ENCODE peak calls at places on chromosomes 7 and 10, in seven cellular contexts. O is CD8-positive, alpha-beta T cell; F is tibial artery; N is epithelial cell of esophagus; W is fibroblast of mammary gland; J is WERI-Rb-1; K is stomach. T is an unnamed sample.

GRCh38 chr10:76297787-76298281 is 866.4 kb downstream of the LRMDA start:
- DNase-seq in W (no peak), K (peak; percentile 57), N (no peak), J (no peak), F (no peak), O (no peak), T (no peak)

GRCh38 chr10:28569506-28570159 is 36.7 kb downstream of the WAC start:
- DNase-seq in K (no peak), F (no peak), W (peak; percentile 56), J (no peak), O (no peak), N (no peak), T (no peak)

GRCh38 chr7:44667190-44667589 is 60.8 kb downstream of the OGDH start:
- DNase-seq in J (no peak), W (no peak), F (no peak), K (no peak), O (no peak), N (no peak), T (no peak)

GRCh38 chr10:35409094-35409582 is 72.8 kb downstream of the CCNY start:
- DNase-seq in N (peak; percentile 72), K (no peak), O (no peak), J (no peak), W (peak; percentile 85), F (peak; percentile 29), T (peak; percentile 72)

GRCh38 chr10:61257956-61258496 is 195.2 kb downstream of the TMEM26 start:
- DNase-seq in K (no peak), W (peak; percentile 24), O (no peak), J (no peak), N (peak; percentile 25), F (no peak), T (no peak)

GRCh38 chr10:49175587-49176309 is 12.4 kb downstream of the TMEM273 start:
- DNase-seq in N (no peak), F (no peak), W (no peak), K (no peak), O (no peak), J (no peak), T (no peak)

GRCh38 chr7:74501298-74501697 is 47.6 kb downstream of the GTF2IRD1 start:
- DNase-seq in F (peak; percentile 35), W (no peak), N (peak; percentile 23), K (peak; percentile 88), J (no peak), O (no peak), T (peak; percentile 87)

GRCh38 chr10:55441777-55442176 is 640.7 kb upstream of the PCDH15 start:
- DNase-seq in N (no peak), F (no peak), J (no peak), W (no peak), O (no peak), K (no peak), T (no peak)

GRCh38 chr7:116399808-116400207 is 99.7 kb upstream of the CAV2 start:
- DNase-seq in K (no peak), J (no peak), N (peak; percentile 68), O (no peak), F (no peak), W (peak; percentile 62), T (no peak)

GRCh38 chr7:129746857-129747529 is 135.5 kb downstream of the NRF1 start:
- DNase-seq in K (no peak), O (no peak), N (no peak), W (no peak), J (no peak), F (no peak), T (no peak)

DNA sequence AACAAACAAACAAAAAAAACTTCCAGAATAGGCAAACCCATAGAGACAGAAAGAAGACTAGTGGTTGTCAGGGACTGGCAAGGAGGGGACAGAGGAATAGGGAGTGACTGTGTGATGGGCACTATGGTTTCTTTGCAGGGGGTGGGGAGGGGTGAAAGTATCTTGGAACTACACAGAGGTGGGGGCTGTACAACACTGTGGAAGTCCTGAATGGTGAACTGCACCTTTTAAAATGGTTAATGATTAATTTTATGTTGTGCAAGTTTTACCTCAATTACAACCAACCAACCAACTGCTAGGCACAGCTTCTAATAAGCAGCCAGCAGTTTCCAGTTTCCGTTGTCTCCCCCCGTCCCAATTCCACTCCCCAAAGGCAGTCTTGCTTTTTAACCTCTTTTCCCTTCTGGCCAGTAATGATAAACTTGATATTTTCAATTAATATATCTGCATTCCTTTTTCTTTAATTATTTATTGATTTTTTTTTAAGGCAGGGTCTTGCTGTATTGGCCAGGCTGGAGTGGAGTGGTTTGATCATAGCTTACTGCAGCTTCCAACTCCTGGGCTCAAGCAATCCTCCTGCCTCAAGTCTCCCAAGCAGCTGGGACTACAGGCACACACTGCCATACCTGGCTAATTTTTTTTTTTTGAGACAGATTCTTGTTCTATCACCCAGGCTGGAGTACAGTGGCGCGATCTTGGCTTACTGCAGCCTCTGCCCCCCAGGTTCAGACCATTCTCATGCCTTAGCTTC is 46.8 kb downstream of the HIP1 start:
- DNase-seq in N (no peak), J (no peak), F (no peak), O (no peak), K (no peak), W (no peak), T (no peak)
- H3K4me3 ChIP-seq in N (no peak overlapping the region), J (no peak overlapping the region), F (no peak overlapping the region), O (no peak overlapping the region), K (no peak overlapping the region), W (no peak overlapping the region), T (no peak overlapping the region)

GRCh38 chr7:117894037-117894436 is 20.8 kb upstream of the CTTNBP2 start:
- DNase-seq in K (no peak), J (no peak), O (no peak), W (no peak), N (no peak), F (no peak), T (no peak)
- H3K4me3 ChIP-seq in K (no peak overlapping the region), J (no peak overlapping the region), O (no peak overlapping the region), W (no peak overlapping the region), N (no peak overlapping the region), F (no peak overlapping the region), T (no peak overlapping the region)

GRCh38 chr7:130994378-130995115 is 260.5 kb upstream of the KLF14 start:
- DNase-seq in W (peak; percentile 67), N (peak; percentile 64), O (no peak), K (peak; percentile 78), F (peak; percentile 60), J (no peak), T (peak; percentile 60)

GRCh38 chr7:130996841-130997231 is 262.8 kb upstream of the KLF14 start:
- DNase-seq in N (peak; percentile 82), F (no peak), K (peak; percentile 86), J (no peak), O (no peak), W (peak; percentile 32), T (peak; percentile 42)

GRCh38 chr7:130993671-130994365 is 259.8 kb upstream of the KLF14 start:
- DNase-seq in J (no peak), O (no peak), W (no peak), K (no peak), F (no peak), N (no peak), T (no peak)

GRCh38 chr7:130995252-130996081 is 261.5 kb upstream of the KLF14 start:
- DNase-seq in K (peak; percentile 65), W (peak; percentile 53), F (no peak), O (no peak), N (peak; percentile 89), J (no peak), T (no peak)

GRCh38 chr7:130996205-130996840 is 262.3 kb upstream of the KLF14 start:
- DNase-seq in F (no peak), K (peak; percentile 46), W (peak; percentile 38), N (no peak), J (no peak), O (no peak), T (no peak)
- H3K4me3 ChIP-seq in F (no peak overlapping the region), K (no peak overlapping the region), W (no peak overlapping the region), N (no peak overlapping the region), J (no peak overlapping the region), O (no peak overlapping the region), T (no peak overlapping the region)

DNA sequence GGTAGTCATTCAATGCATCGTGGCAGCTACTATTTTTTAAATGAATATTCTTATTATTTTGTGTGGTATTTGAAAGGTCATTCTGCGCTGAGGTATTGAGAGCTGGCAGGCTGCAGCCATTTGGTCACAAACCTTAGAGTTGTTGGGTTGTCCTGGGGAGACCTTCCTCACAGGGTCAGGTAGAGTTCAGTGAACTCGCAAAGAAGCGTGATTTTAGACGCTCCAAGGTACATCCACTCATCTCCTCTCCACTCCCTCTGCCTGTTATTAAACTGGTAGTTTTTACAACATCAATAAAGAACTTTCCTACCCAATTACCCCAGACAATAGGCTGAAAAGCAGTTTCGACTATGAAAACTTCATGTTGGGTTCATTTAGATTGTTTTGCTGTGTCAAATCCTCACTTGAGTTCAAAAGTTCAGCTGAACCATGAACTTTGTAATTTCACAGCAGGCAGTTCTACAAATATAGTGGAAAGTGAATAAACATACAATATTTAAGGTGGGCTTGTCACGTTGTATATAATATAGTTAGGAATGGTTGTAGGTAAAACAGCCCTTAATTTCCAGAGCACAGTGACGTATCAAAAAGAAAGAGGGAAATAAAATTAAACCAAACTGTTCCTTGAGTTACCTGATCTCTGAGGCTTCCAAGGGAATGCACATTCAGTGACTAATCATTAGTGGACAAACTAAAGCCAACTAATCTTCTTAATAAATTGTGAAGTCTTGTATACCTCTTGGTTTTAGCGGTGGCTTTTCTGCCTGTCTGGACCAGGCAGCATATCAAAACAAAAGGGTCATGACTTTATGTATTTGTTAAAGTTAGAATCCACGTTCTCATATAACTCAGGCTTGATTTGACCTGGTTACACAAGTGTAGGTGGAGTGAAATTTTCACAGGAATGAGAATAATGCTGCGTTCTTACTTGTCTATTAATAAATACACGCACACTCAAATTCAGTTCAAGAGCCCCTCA is 100.5 kb downstream of the CYP26A1 start:
- DNase-seq in O (no peak), K (no peak), W (no peak), N (peak; percentile 15), J (no peak), F (no peak), T (no peak)
- H3K4me3 ChIP-seq in O (no peak overlapping the region), K (no peak overlapping the region), W (no peak overlapping the region), N (no peak overlapping the region), J (no peak overlapping the region), F (no peak overlapping the region), T (no peak overlapping the region)

DNA sequence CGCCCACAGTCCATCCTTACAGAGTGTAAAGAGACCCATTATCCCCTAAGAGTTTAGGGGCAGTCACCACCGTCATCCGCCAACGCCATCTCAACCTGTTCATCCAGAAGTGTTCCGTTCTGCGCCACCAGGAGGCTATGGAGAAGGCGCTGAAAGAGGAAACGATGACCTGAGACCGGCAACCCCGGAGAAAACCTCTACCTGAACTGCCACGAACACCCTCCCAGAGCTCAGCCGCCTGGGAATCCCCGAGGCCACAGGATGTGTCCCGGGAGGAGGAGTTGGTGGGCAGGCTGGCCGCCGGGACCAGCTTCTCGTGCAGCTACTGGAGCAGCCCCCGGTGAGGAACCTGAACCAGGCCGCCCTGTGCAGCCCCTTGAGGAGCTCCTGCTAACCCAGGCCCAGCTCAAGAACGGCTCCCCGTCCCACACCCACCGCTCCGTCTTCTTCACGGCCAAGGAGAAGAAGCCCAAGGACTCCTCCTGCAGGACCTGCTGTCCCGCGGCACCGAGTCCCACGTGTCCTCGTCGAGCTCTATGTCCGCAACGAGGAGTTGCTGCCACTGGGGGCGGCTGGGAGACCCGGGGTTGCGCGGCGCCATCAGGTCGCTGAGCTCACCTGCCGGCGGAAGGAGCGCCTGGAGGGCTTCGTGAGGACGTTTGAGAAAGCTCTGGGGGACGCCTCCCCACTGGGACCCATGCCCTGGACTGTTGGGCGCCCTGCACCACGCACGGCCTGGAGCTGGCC is 21.1 kb upstream of the LANCL2 start:
- DNase-seq in O (no peak), J (no peak), W (no peak), F (no peak), N (no peak), K (no peak), T (no peak)
- H3K4me3 ChIP-seq in O (no peak overlapping the region), J (no peak overlapping the region), W (no peak overlapping the region), F (no peak overlapping the region), N (no peak overlapping the region), K (no peak overlapping the region), T (no peak overlapping the region)